ENCODE peak calls at places on chromosome 12, in nine cellular contexts. E, B, M, U, P, R, F, O and Z are unnamed samples.

GRCh38 chr12:11677752-11678151 is 28.3 kb downstream of the ETV6 start:
- DNase-seq in O (no peak), U (no peak), F (no peak), M (no peak), P (no peak), R (no peak), B (no peak), E (no peak), Z (no peak)

GRCh38 chr12:64009321-64010068 is 165.0 kb downstream of the SRGAP1 start:
- DNase-seq in P (no peak), F (no peak), R (no peak), M (no peak), E (no peak), B (no peak), U (no peak), O (no peak), Z (no peak)

GRCh38 chr12:75155962-75156361 is 53.7 kb downstream of the KCNC2 start:
- DNase-seq in B (no peak), F (no peak), P (no peak), U (no peak), O (no peak), E (no peak), M (no peak), R (no peak), Z (no peak)

GRCh38 chr12:46661161-46661845 is 164.5 kb downstream of the SLC38A4 start:
- DNase-seq in P (no peak), U (peak; percentile 89), F (peak; percentile 35), O (peak; percentile 91), M (peak; percentile 94), R (peak; percentile 76), B (no peak), E (peak; percentile 33), Z (no peak)

GRCh38 chr12:52683575-52684300 is 3.5 kb upstream of the KRT1 start:
- DNase-seq in R (no peak), B (no peak), E (no peak), O (no peak), M (no peak), F (no peak), U (no peak), P (no peak), Z (no peak)

GRCh38 chr12:27190761-27191160 is 53.3 kb upstream of the STK38L start:
- DNase-seq in E (no peak), U (peak; percentile 91), B (no peak), F (no peak), R (no peak), M (peak; percentile 79), P (no peak), O (no peak), Z (no peak)

GRCh38 chr12:63093711-63094110 is 57.3 kb downstream of the AVPR1A start:
- DNase-seq in R (no peak), U (no peak), M (no peak), O (no peak), F (no peak), P (no peak), B (no peak), E (no peak), Z (no peak)

GRCh38 chr12:76057316-76057715 is 25.7 kb upstream of the PHLDA1 start:
- DNase-seq in P (no peak), R (no peak), B (no peak), M (no peak), E (no peak), O (no peak), U (no peak), F (no peak), Z (peak; percentile 37)

GRCh38 chr12:60230103-60230502 is 634.3 kb downstream of the SLC16A7 start:
- DNase-seq in R (no peak), U (peak; percentile 39), P (no peak), O (no peak), E (no peak), B (no peak), M (no peak), F (no peak), Z (no peak)

DNA sequence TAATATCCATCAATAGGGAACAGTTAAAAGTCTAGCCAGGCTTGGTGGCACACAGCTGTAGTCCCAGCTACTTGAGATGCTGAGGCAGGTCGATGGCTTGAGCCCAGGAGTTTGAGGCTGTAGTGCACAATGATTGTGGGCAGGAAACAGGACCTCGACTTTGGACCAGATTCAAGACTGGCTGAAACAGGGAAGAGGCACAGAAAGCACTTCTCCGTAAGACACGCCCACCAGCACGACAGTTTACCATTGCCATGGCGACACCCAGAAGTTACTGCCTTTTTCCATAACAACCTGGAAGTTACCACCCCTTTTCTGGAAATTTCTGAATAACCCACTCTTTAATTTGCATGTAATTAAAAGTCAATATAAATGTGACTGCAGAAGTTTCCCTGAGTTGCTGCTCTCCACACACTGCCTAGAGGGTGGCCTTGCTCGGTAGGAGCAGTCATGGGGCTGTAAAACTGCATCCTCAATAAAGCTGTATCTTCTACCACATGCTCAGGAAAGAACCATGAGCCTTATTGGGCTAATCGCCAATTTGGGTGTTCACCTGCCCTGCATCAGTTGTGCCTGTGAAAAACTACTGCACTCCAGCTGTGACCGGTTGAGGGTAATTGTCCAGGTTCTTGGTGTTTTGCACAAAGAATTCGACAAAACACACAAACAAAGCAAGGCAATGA is 4.6 kb upstream of the LRRC23 start:
- DNase-seq in P (no peak), B (peak; percentile 58), R (no peak), F (peak; percentile 69), E (peak; percentile 91), U (peak; percentile 75), O (peak; percentile 55), M (peak; percentile 80), Z (peak; percentile 46)
- H3K27ac ChIP-seq in P (no peak overlapping the region), B (no peak overlapping the region), R (no peak overlapping the region), F (no peak overlapping the region), E (peak overlapping the region; percentile 66), U (no peak overlapping the region), O (no peak overlapping the region), M (no peak overlapping the region), Z (no peak overlapping the region)

GRCh38 chr12:104331376-104331775 is 27.8 kb downstream of the EID3 start:
- DNase-seq in E (no peak), P (no peak), M (no peak), O (no peak), B (no peak), R (no peak), F (no peak), U (no peak), Z (no peak)
- TF ChIP-seq CTCF in E (no peak), P (no peak), M (no peak), O (no peak), B (no peak), R (no peak), F (no peak), U (no peak), Z (no peak)

GRCh38 chr12:58655375-58655774 is 264.9 kb downstream of the LRIG3 start:
- DNase-seq in F (no peak), P (no peak), M (no peak), E (no peak), R (no peak), U (no peak), O (no peak), B (no peak), Z (no peak)

GRCh38 chr12:58654021-58654420 is 266.3 kb downstream of the LRIG3 start:
- DNase-seq in U (no peak), F (no peak), R (no peak), M (no peak), P (no peak), E (no peak), B (no peak), O (no peak), Z (no peak)

GRCh38 chr12:58651850-58652249 is 268.5 kb downstream of the LRIG3 start:
- DNase-seq in O (no peak), U (no peak), M (no peak), F (no peak), R (no peak), P (no peak), B (no peak), E (no peak), Z (no peak)

GRCh38 chr12:58657175-58657574 is 263.1 kb downstream of the LRIG3 start:
- DNase-seq in O (no peak), P (no peak), M (no peak), B (no peak), U (peak; percentile 51), F (no peak), R (no peak), E (no peak), Z (no peak)

DNA sequence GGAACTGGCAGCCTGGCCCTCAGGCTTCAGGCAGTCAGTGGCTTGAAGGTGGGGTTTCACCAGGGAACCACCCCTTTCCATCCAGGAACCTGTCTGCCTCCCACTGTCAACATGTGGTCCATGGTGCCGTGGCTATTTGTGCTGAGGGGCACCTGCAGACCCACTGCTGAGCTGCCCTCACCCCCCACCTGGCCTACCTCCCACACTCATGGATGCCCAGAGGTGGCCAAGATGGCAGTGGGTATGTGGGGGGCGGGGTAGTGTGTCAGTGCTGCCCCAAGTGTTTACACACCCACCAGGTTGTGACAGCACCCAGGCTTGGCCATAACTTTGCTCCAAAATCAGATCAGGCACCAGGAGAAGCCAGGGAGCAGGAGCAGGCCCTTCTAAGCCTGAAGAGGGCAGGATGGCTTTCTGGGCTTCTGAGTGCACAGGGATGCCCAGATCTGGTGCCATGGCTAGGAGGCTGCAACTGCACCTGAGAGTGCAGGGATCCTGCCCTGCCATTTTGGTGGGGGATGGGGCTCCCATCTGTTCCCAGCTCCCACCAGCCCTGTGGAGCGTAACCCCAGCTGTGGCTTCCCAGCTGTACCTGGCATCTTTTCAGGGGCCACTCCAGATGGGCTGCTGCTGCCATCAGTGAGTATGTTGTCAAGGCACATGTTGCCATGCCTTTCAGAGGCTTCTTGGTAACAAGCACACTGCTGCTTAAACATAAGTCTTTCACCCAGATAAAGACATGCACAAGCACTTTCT is 263.9 kb downstream of the LRIG3 start:
- DNase-seq in R (no peak), O (no peak), U (no peak), P (no peak), M (no peak), E (no peak), F (no peak), B (no peak), Z (no peak)
- H3K27ac ChIP-seq in R (no peak overlapping the region), O (no peak overlapping the region), U (no peak overlapping the region), P (no peak overlapping the region), M (no peak overlapping the region), E (no peak overlapping the region), F (no peak overlapping the region), B (no peak overlapping the region), Z (no peak overlapping the region)

GRCh38 chr12:41684997-41685396 is 459.7 kb downstream of the GXYLT1 start:
- DNase-seq in E (no peak), P (no peak), U (no peak), B (no peak), O (peak; percentile 72), R (no peak), M (no peak), F (no peak), Z (no peak)
- TF ChIP-seq CTCF in E (no peak), P (peak; percentile 65), U (no peak), B (peak; percentile 40), O (peak; percentile 70), R (no peak), M (no peak), F (no peak), Z (no peak)